ENCODE peak calls at places on chromosomes 13 and 19, in four cellular contexts. F is body of pancreas; Q is CD8-positive, alpha-beta memory T cell; J is aorta. G is an unnamed sample.

GRCh38 chr13:26112843-26113242 is 61.0 kb upstream of the SHISA2 start:
- DNase-seq in J (no peak), F (no peak), Q (no peak), G (peak; percentile 19)

GRCh38 chr19:48196933-48197665 is 26.6 kb downstream of the ZSWIM9 start:
- DNase-seq in J (no peak), F (no peak), Q (no peak), G (no peak)

GRCh38 chr13:97429681-97430081 is 4.3 kb upstream of the RAP2A start:
- DNase-seq in J (no peak), Q (no peak), F (no peak), G (peak; percentile 41)

GRCh38 chr13:112885782-112886268 is 83.2 kb upstream of the MCF2L start:
- DNase-seq in J (peak; percentile 86), F (peak; percentile 95), Q (no peak), G (peak; percentile 94)

GRCh38 chr19:1082165-1082927 is 12.8 kb downstream of the POLR2E start:
- DNase-seq in J (no peak), F (peak; percentile 93), Q (peak; percentile 91), G (peak; percentile 62)

GRCh38 chr19:38596057-38596981 is 21.4 kb downstream of the MAP4K1 start:
- DNase-seq in Q (no peak), F (peak; percentile 72), J (no peak), G (peak; percentile 68)

GRCh38 chr19:34085336-34085735 is 87.0 kb upstream of the LSM14A start:
- DNase-seq in F (no peak), J (no peak), Q (no peak), G (no peak)

GRCh38 chr19:41521860-41522555 is 54.0 kb upstream of the CEACAM21 start:
- DNase-seq in J (no peak), F (no peak), Q (peak; percentile 23), G (no peak)

GRCh38 chr19:2444251-2445002 is 12.3 kb downstream of the LMNB2 start:
- DNase-seq in Q (no peak), F (no peak), J (peak; percentile 34), G (no peak)

GRCh38 chr13:101977475-101977874 is 424.4 kb downstream of the FGF14 start:
- DNase-seq in F (no peak), J (no peak), Q (no peak), G (no peak)

GRCh38 chr13:94178625-94179244 is 300.7 kb downstream of the DCT start:
- DNase-seq in Q (no peak), F (no peak), J (no peak), G (no peak)

DNA sequence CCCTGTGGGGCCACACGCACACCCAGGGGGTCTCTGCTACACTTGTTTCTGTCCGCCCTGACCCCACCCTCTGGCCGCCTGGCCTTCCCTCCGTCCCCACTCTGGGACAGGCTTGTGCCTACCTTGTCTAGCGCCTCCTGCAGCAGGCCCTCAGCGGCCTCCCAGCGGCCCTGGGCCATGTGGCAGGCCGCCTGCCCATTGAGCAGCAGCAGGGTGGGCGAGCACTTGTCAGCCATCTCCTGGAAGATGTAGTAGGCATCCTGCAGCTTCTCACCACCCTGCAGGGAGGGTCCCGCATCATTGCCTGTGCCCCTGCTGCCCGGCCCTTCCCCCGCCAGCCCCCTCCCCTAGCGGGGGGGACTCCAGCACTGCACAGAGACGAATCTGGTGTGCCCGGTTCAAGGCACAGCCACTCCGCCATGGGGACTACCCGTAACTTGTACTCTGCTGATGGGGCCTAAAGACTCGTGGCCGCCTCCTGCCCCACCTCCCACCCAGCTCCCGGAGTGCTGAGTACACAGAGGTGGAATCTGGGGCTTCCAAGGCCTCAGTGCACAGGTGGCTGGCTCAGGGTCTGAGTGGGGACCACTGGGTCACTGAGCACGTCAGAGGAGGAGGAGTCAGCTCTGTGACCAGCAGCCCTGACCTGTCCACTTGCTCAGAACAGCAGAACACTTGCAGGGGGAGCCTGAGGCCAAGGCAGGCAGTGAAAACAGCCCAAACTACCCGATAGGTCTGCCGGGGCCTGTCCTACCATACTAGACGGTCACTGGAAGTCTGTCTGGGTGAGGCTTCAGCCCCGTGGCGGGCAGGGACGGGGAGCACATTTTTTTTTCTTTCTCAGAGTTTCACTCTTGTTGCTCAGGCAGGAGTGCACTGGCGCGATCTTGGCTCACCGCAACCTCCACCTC is 7.4 kb upstream of the CERS1 start:
- DNase-seq in J (no peak), F (no peak), Q (no peak), G (no peak)
- H3K4me1 ChIP-seq in J (no peaks in the 10 kb centered on the region), F (no peaks in the 10 kb centered on the region), Q (no peaks in the 10 kb centered on the region), G (peaks cover under 1% of the 10 kb centered on the region)

DNA sequence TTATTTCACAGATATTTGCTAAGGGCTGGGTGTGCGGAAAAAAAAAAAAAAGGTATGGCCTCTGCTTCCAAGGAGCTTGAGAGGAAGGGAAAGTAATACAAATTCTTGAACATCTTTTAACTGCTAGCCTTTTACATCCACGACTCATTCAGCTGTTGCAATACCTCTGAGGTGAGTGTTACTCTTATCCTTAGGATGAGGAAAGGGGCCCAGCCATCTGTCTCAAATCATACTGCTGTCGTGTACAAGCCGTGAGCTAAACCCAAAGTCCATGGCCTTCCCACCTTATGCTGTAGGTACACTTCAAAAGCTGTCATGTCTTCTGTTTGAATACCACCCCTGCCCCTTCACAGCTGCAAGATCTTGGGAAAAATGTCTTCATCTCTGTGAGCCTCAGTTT is 146.8 kb downstream of the KCNRG start:
- DNase-seq in Q (no peak), J (no peak), F (no peak), G (no peak)
- H3K4me1 ChIP-seq in Q (no peaks in the 10 kb centered on the region), J (no peaks in the 10 kb centered on the region), F (peaks cover 4% of the 10 kb centered on the region), G (no peaks in the 10 kb centered on the region)

DNA sequence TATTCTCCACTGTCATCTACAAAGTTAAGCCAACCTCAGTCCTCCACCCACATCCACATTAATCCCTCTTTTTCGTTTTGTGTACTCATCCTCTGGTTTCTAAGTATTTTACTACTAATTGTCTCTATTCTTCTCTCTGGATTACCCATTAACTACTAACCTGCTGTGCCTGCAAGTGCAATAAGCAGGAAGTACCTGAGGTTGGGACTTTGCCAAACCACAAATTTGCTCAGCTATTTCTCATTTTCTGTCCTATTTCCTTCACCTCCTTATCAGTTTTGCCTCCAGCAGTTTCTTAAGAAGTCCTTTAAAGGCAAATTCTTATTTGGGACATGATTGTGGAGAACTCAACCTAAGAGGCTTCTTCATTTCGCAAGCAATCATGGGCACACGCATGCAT is 1708.9 kb downstream of the SLITRK5 start:
- DNase-seq in J (no peak), F (peak; percentile 25), Q (no peak), G (no peak)
- H3K4me1 ChIP-seq in J (no peaks in the 10 kb centered on the region), F (no peaks in the 10 kb centered on the region), Q (no peaks in the 10 kb centered on the region), G (no peaks in the 10 kb centered on the region)

DNA sequence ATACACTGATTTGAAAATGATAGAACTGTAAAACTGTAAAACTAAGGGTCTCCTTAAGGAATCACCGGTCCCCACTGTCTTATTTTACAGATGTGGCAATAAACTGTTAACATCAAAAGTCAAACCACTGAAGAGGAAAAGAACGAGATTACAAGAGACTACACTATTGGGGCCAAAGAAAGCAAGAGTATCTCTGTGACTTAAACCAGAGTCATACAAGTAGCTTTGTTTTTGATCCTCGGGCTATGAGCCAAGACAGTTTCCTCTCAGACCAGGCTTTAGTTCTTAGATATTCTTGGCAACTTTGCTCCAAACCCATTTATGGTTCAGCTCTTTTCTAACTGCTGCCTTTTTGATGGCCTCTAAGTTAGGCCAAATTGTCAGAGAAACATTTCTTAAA is 113.8 kb downstream of the TBC1D4 start:
- DNase-seq in J (no peak), Q (no peak), F (no peak), G (no peak)
- H3K4me1 ChIP-seq in J (no peaks in the 10 kb centered on the region), Q (no peaks in the 10 kb centered on the region), F (peaks cover 16% of the 10 kb centered on the region), G (peaks cover 9% of the 10 kb centered on the region)

GRCh38 chr19:18009412-18010066 is 1.6 kb downstream of the ARRDC2 start:
- DNase-seq in J (no peak), F (no peak), Q (no peak), G (no peak)

GRCh38 chr19:18008814-18009213 is 844 bp downstream of the ARRDC2 start:
- DNase-seq in F (no peak), Q (no peak), J (no peak), G (no peak)

GRCh38 chr19:18007605-18007938 is 398 bp upstream of the ARRDC2 start:
- DNase-seq in F (no peak), J (no peak), Q (no peak), G (no peak)

GRCh38 chr19:18006895-18007604 is 920 bp upstream of the ARRDC2 start:
- DNase-seq in F (peak; percentile 85), Q (peak; percentile 73), J (peak; percentile 90), G (peak; percentile 84)

GRCh38 chr19:18007939-18008673 is at the start of gene ARRDC2:
- DNase-seq in F (peak; percentile 93), J (peak; percentile 96), Q (peak; percentile 85), G (peak; percentile 57)
- H3K4me1 ChIP-seq in F (peaks cover 24% of the 10 kb centered on the region), J (no peaks in the 10 kb centered on the region), Q (peaks cover 41% of the 10 kb centered on the region), G (no peaks in the 10 kb centered on the region)